ENCODE peak calls at places on chromosome 5, in nine cellular contexts. One of them, this sample, is unnamed.

GRCh38 chr5:93307557-93307956 is 273.5 kb downstream of the NR2F1-AS1 start:
- DNase-seq in epithelial cell of proximal tubule: no peak
- DNase-seq in AG10803: peak
- DNase-seq in fibroblast of mammary gland: peak
- DNase-seq in Peyer's patch: no peak
- DNase-seq in AG04449: peak
- DNase-seq in nephron progenitor cell: no peak
- DNase-seq in CD4-positive, alpha-beta T cell: no peak
- DNase-seq in breast epithelium: no peak
- DNase-seq in this sample: peak

GRCh38 chr5:39209924-39210323 is 9.4 kb downstream of the FYB1 start:
- DNase-seq in AG10803: no peak
- DNase-seq in breast epithelium: no peak
- DNase-seq in Peyer's patch: peak
- DNase-seq in CD4-positive, alpha-beta T cell: peak
- DNase-seq in epithelial cell of proximal tubule: no peak
- DNase-seq in fibroblast of mammary gland: no peak
- DNase-seq in nephron progenitor cell: no peak
- DNase-seq in AG04449: no peak
- DNase-seq in this sample: no peak

GRCh38 chr5:169394371-169394770 is 93.4 kb upstream of the SLIT3 start:
- DNase-seq in fibroblast of mammary gland: no peak
- DNase-seq in AG10803: no peak
- DNase-seq in epithelial cell of proximal tubule: no peak
- DNase-seq in CD4-positive, alpha-beta T cell: no peak
- DNase-seq in breast epithelium: no peak
- DNase-seq in nephron progenitor cell: no peak
- DNase-seq in AG04449: no peak
- DNase-seq in Peyer's patch: no peak
- DNase-seq in this sample: no peak

GRCh38 chr5:172641359-172642045 is 439 bp downstream of the NEURL1B start:
- DNase-seq in Peyer's patch: no peak
- DNase-seq in AG10803: no peak
- DNase-seq in epithelial cell of proximal tubule: no peak
- DNase-seq in breast epithelium: no peak
- DNase-seq in nephron progenitor cell: peak
- DNase-seq in CD4-positive, alpha-beta T cell: no peak
- DNase-seq in AG04449: no peak
- DNase-seq in fibroblast of mammary gland: no peak
- DNase-seq in this sample: no peak

GRCh38 chr5:160918386-160918785 is 66.4 kb upstream of the ATP10B start:
- DNase-seq in epithelial cell of proximal tubule: no peak
- DNase-seq in breast epithelium: no peak
- DNase-seq in AG10803: no peak
- DNase-seq in fibroblast of mammary gland: no peak
- DNase-seq in nephron progenitor cell: no peak
- DNase-seq in CD4-positive, alpha-beta T cell: no peak
- DNase-seq in Peyer's patch: no peak
- DNase-seq in AG04449: no peak
- DNase-seq in this sample: no peak

GRCh38 chr5:2038337-2039179 is 155.8 kb upstream of the IRX4 start:
- DNase-seq in nephron progenitor cell: peak
- DNase-seq in Peyer's patch: peak
- DNase-seq in AG10803: peak
- DNase-seq in epithelial cell of proximal tubule: no peak
- DNase-seq in CD4-positive, alpha-beta T cell: peak
- DNase-seq in AG04449: no peak
- DNase-seq in breast epithelium: peak
- DNase-seq in fibroblast of mammary gland: peak
- DNase-seq in this sample: no peak

GRCh38 chr5:132076983-132077382 is 3.4 kb downstream of the CSF2 start:
- DNase-seq in epithelial cell of proximal tubule: no peak
- DNase-seq in fibroblast of mammary gland: no peak
- DNase-seq in nephron progenitor cell: no peak
- DNase-seq in breast epithelium: no peak
- DNase-seq in AG10803: no peak
- DNase-seq in AG04449: no peak
- DNase-seq in Peyer's patch: no peak
- DNase-seq in CD4-positive, alpha-beta T cell: no peak
- DNase-seq in this sample: no peak

GRCh38 chr5:7453947-7454346 is 58.0 kb downstream of the ADCY2 start:
- DNase-seq in epithelial cell of proximal tubule: no peak
- DNase-seq in AG04449: no peak
- DNase-seq in AG10803: no peak
- DNase-seq in Peyer's patch: no peak
- DNase-seq in CD4-positive, alpha-beta T cell: no peak
- DNase-seq in fibroblast of mammary gland: no peak
- DNase-seq in breast epithelium: no peak
- DNase-seq in nephron progenitor cell: no peak
- DNase-seq in this sample: no peak

GRCh38 chr5:95533761-95534160 is 21.0 kb downstream of the SKIC3 start:
- DNase-seq in breast epithelium: no peak
- DNase-seq in AG04449: no peak
- DNase-seq in AG10803: no peak
- DNase-seq in epithelial cell of proximal tubule: no peak
- DNase-seq in CD4-positive, alpha-beta T cell: no peak
- DNase-seq in nephron progenitor cell: no peak
- DNase-seq in Peyer's patch: no peak
- DNase-seq in fibroblast of mammary gland: no peak
- DNase-seq in this sample: no peak

GRCh38 chr5:17331649-17332048 is 114.2 kb downstream of the BASP1 start:
- DNase-seq in fibroblast of mammary gland: no peak
- DNase-seq in CD4-positive, alpha-beta T cell: no peak
- DNase-seq in AG04449: no peak
- DNase-seq in Peyer's patch: no peak
- DNase-seq in breast epithelium: no peak
- DNase-seq in AG10803: no peak
- DNase-seq in nephron progenitor cell: no peak
- DNase-seq in epithelial cell of proximal tubule: no peak
- DNase-seq in this sample: no peak

GRCh38 chr5:124034963-124035362 is 523.0 kb downstream of the CSNK1G3 start:
- DNase-seq in fibroblast of mammary gland: no peak
- DNase-seq in AG10803: no peak
- DNase-seq in AG04449: no peak
- DNase-seq in CD4-positive, alpha-beta T cell: no peak
- DNase-seq in Peyer's patch: peak
- DNase-seq in epithelial cell of proximal tubule: no peak
- DNase-seq in nephron progenitor cell: no peak
- DNase-seq in breast epithelium: no peak
- DNase-seq in this sample: no peak

GRCh38 chr5:83322273-83322924 is 149.1 kb upstream of the VCAN start:
- DNase-seq in CD4-positive, alpha-beta T cell: no peak
- DNase-seq in nephron progenitor cell: no peak
- DNase-seq in AG04449: no peak
- DNase-seq in AG10803: peak
- DNase-seq in fibroblast of mammary gland: no peak
- DNase-seq in breast epithelium: no peak
- DNase-seq in epithelial cell of proximal tubule: no peak
- DNase-seq in Peyer's patch: no peak
- DNase-seq in this sample: no peak

GRCh38 chr5:180643191-180643851 is 6.1 kb downstream of the FLT4 start:
- DNase-seq in epithelial cell of proximal tubule: no peak
- DNase-seq in breast epithelium: no peak
- DNase-seq in fibroblast of mammary gland: no peak
- DNase-seq in Peyer's patch: peak
- DNase-seq in AG10803: no peak
- DNase-seq in AG04449: no peak
- DNase-seq in CD4-positive, alpha-beta T cell: no peak
- DNase-seq in nephron progenitor cell: no peak
- DNase-seq in this sample: no peak

GRCh38 chr5:81020478-81021167 is 60.5 kb downstream of the RASGRF2 start:
- DNase-seq in fibroblast of mammary gland: no peak
- DNase-seq in AG10803: no peak
- DNase-seq in breast epithelium: no peak
- DNase-seq in CD4-positive, alpha-beta T cell: no peak
- DNase-seq in nephron progenitor cell: no peak
- DNase-seq in Peyer's patch: no peak
- DNase-seq in AG04449: no peak
- DNase-seq in epithelial cell of proximal tubule: no peak
- DNase-seq in this sample: no peak

DNA sequence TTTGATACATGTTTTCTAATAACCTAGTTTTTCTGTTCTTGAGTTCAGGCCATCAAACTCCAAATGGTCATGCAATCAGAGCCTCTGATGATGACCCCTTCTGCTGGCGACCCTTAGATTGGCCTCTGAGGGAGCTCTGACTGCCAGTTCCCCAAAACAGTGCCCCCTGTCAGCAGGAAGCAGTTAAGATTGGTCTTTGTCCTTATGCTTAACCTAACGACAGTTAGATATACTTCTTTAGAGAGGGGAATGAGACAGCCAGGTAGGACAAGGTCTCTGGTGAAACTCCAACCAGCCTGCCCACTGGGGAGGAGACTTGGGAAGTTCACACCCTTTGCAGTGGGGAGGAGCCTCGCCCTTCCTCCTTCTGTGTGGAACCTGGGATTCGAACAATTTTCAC is 390.4 kb upstream of the KIF2A start:
- DNase-seq in nephron progenitor cell: no peak
- DNase-seq in breast epithelium: no peak
- DNase-seq in CD4-positive, alpha-beta T cell: no peak
- DNase-seq in Peyer's patch: no peak
- DNase-seq in AG10803: no peak
- DNase-seq in AG04449: no peak
- DNase-seq in epithelial cell of proximal tubule: no peak
- DNase-seq in fibroblast of mammary gland: no peak
- DNase-seq in this sample: no peak
- TF ChIP-seq CTCF in nephron progenitor cell: no peak
- TF ChIP-seq CTCF in breast epithelium: no peak
- TF ChIP-seq CTCF in CD4-positive, alpha-beta T cell: no peak
- TF ChIP-seq CTCF in Peyer's patch: no peak
- TF ChIP-seq CTCF in AG10803: no peak
- TF ChIP-seq CTCF in AG04449: no peak
- TF ChIP-seq CTCF in epithelial cell of proximal tubule: peak
- TF ChIP-seq CTCF in fibroblast of mammary gland: no peak
- TF ChIP-seq CTCF in this sample: no peak

GRCh38 chr5:27682600-27682999 is 644.2 kb upstream of the CDH9 start:
- DNase-seq in CD4-positive, alpha-beta T cell: no peak
- DNase-seq in epithelial cell of proximal tubule: no peak
- DNase-seq in fibroblast of mammary gland: no peak
- DNase-seq in AG10803: no peak
- DNase-seq in nephron progenitor cell: no peak
- DNase-seq in Peyer's patch: no peak
- DNase-seq in AG04449: no peak
- DNase-seq in breast epithelium: no peak
- DNase-seq in this sample: no peak
- TF ChIP-seq CTCF in CD4-positive, alpha-beta T cell: no peak
- TF ChIP-seq CTCF in epithelial cell of proximal tubule: peak
- TF ChIP-seq CTCF in fibroblast of mammary gland: no peak
- TF ChIP-seq CTCF in AG10803: no peak
- TF ChIP-seq CTCF in nephron progenitor cell: no peak
- TF ChIP-seq CTCF in Peyer's patch: no peak
- TF ChIP-seq CTCF in AG04449: no peak
- TF ChIP-seq CTCF in breast epithelium: no peak
- TF ChIP-seq CTCF in this sample: peak

DNA sequence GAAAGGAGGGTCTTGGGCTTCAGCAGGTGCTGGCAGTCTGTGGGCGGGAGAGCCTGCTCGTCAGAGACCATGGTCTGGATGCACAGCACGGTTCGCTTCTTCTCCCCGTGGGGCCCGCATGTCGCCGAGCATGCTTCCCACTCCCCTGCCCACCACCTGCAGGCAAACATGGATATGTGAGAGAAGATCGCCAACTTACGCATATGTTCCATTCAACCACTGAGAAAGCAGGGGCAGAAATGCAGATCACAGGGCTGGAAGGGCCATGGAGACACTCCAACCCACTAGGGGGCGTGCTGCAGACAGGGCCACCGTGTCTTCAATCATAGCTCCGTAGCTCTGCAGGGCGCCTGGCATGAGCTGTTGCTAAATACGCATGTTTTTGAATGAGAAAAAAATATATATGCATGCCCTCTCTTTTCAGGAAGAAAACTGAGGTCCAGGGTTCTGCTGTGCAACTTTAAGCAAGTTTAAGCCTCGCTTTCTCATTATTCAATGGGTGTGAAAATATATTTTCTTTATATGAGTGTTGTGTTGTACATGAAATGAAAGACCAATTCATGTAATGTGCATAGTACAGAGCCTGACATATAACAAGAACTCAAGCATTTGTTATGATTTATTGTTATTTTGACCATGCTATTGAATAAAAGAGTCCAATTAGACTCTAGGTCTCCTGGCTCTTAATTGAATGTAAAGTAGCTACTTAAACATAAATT is 148.0 kb downstream of the TARS1 start:
- DNase-seq in Peyer's patch: peak
- DNase-seq in fibroblast of mammary gland: no peak
- DNase-seq in nephron progenitor cell: peak
- DNase-seq in breast epithelium: no peak
- DNase-seq in AG10803: no peak
- DNase-seq in CD4-positive, alpha-beta T cell: no peak
- DNase-seq in AG04449: no peak
- DNase-seq in epithelial cell of proximal tubule: no peak
- DNase-seq in this sample: no peak
- TF ChIP-seq CTCF in Peyer's patch: no peak
- TF ChIP-seq CTCF in fibroblast of mammary gland: peak
- TF ChIP-seq CTCF in nephron progenitor cell: peak
- TF ChIP-seq CTCF in breast epithelium: no peak
- TF ChIP-seq CTCF in AG10803: peak
- TF ChIP-seq CTCF in CD4-positive, alpha-beta T cell: peak
- TF ChIP-seq CTCF in AG04449: peak
- TF ChIP-seq CTCF in epithelial cell of proximal tubule: peak
- TF ChIP-seq CTCF in this sample: peak

GRCh38 chr5:111158105-111158744 is 66.0 kb upstream of the CAMK4 start:
- DNase-seq in breast epithelium: peak
- DNase-seq in epithelial cell of proximal tubule: no peak
- DNase-seq in CD4-positive, alpha-beta T cell: peak
- DNase-seq in fibroblast of mammary gland: peak
- DNase-seq in Peyer's patch: peak
- DNase-seq in AG04449: peak
- DNase-seq in nephron progenitor cell: peak
- DNase-seq in AG10803: peak
- DNase-seq in this sample: no peak

GRCh38 chr5:111163000-111163399 is 61.2 kb upstream of the CAMK4 start:
- DNase-seq in AG04449: no peak
- DNase-seq in nephron progenitor cell: no peak
- DNase-seq in CD4-positive, alpha-beta T cell: no peak
- DNase-seq in epithelial cell of proximal tubule: no peak
- DNase-seq in breast epithelium: no peak
- DNase-seq in fibroblast of mammary gland: no peak
- DNase-seq in Peyer's patch: no peak
- DNase-seq in AG10803: no peak
- DNase-seq in this sample: no peak

GRCh38 chr5:111165058-111165457 is 59.1 kb upstream of the CAMK4 start:
- DNase-seq in AG10803: no peak
- DNase-seq in breast epithelium: no peak
- DNase-seq in fibroblast of mammary gland: no peak
- DNase-seq in AG04449: no peak
- DNase-seq in Peyer's patch: no peak
- DNase-seq in CD4-positive, alpha-beta T cell: no peak
- DNase-seq in nephron progenitor cell: no peak
- DNase-seq in epithelial cell of proximal tubule: no peak
- DNase-seq in this sample: no peak

DNA sequence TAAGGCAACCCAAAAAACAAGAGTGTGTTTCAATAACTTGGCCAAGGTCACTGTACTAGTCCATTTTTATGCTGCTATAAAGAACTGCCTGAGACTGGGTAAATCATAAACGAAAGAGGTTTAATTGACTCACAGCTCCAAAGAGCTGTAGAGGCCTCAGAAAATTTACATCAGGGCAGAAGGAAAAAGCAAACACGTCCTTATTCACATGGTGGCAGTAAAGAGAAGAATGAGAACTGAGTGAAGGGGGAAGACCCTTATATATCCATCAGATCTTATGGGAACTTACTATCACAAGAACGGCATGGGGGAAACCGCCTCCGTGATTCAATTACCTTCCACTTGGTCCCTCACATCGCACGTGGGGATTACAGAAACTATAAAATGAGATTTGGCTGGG is 64.3 kb upstream of the CAMK4 start:
- DNase-seq in epithelial cell of proximal tubule: no peak
- DNase-seq in breast epithelium: no peak
- DNase-seq in AG10803: no peak
- DNase-seq in CD4-positive, alpha-beta T cell: no peak
- DNase-seq in AG04449: no peak
- DNase-seq in fibroblast of mammary gland: no peak
- DNase-seq in Peyer's patch: no peak
- DNase-seq in nephron progenitor cell: no peak
- DNase-seq in this sample: no peak
- TF ChIP-seq CTCF in epithelial cell of proximal tubule: peak
- TF ChIP-seq CTCF in breast epithelium: no peak
- TF ChIP-seq CTCF in AG10803: no peak
- TF ChIP-seq CTCF in CD4-positive, alpha-beta T cell: no peak
- TF ChIP-seq CTCF in AG04449: no peak
- TF ChIP-seq CTCF in fibroblast of mammary gland: no peak
- TF ChIP-seq CTCF in Peyer's patch: no peak
- TF ChIP-seq CTCF in nephron progenitor cell: no peak
- TF ChIP-seq CTCF in this sample: no peak